ENCODE peak calls at places on chromosomes 11 and 22, in six cellular contexts. F, L, Y, Q, C and D are unnamed samples.

GRCh38 chr22:27747396-27748256 is 53.9 kb downstream of the MN1 start:
- DNase-seq in F (peak), L (no peak), Y (no peak), Q (no peak), C (no peak), D (no peak)

GRCh38 chr22:49021926-49022815 is 805.5 kb downstream of the BRD1 start:
- DNase-seq in F (no peak), L (no peak), Y (no peak), Q (no peak), C (no peak), D (no peak)

GRCh38 chr11:24731554-24731953 is 234.7 kb downstream of the LUZP2 start:
- DNase-seq in F (no peak), L (no peak), Y (no peak), Q (no peak), C (no peak), D (no peak)

GRCh38 chr22:19800761-19801244 is 40.2 kb downstream of the TBX1 start:
- DNase-seq in F (no peak), L (peak), Y (peak), Q (no peak), C (no peak), D (no peak)

GRCh38 chr22:39908737-39909136 is 7.9 kb downstream of the GRAP2 start:
- DNase-seq in F (no peak), L (no peak), Y (peak), Q (no peak), C (no peak), D (peak)

GRCh38 chr22:39962071-39962470 is 1.9 kb downstream of the TMA7B start:
- DNase-seq in F (no peak), L (no peak), Y (no peak), Q (no peak), C (no peak), D (no peak)

GRCh38 chr11:290621-291231 is 1.8 kb downstream of the PGGHG start:
- DNase-seq in F (no peak), L (peak), Y (no peak), Q (peak), C (no peak), D (no peak)

GRCh38 chr22:35632902-35633301 is 15.3 kb upstream of the APOL6 start:
- DNase-seq in F (no peak), L (no peak), Y (no peak), Q (no peak), C (no peak), D (no peak)

GRCh38 chr11:128502736-128503135 is 84.6 kb downstream of the ETS1 start:
- DNase-seq in F (no peak), L (no peak), Y (peak), Q (no peak), C (no peak), D (peak)

GRCh38 chr22:50305658-50306566 is 1.5 kb downstream of the PLXNB2 start:
- DNase-seq in F (no peak), L (peak), Y (peak), Q (peak), C (no peak), D (peak)

GRCh38 chr22:26650722-26651421 is 6.5 kb upstream of the MIAT start:
- DNase-seq in F (no peak), L (no peak), Y (no peak), Q (no peak), C (no peak), D (no peak)

GRCh38 chr11:10415817-10416392 is 39.2 kb upstream of the AMPD3 start:
- DNase-seq in F (no peak), L (no peak), Y (no peak), Q (no peak), C (no peak), D (no peak)

GRCh38 chr11:79932612-79933011 is 491.8 kb upstream of the TENM4 start:
- DNase-seq in F (no peak), L (no peak), Y (no peak), Q (no peak), C (no peak), D (no peak)

GRCh38 chr11:131246156-131246555 is 124.3 kb upstream of the NTM start:
- DNase-seq in F (no peak), L (no peak), Y (no peak), Q (no peak), C (no peak), D (no peak)

GRCh38 chr11:104462346-104462745 is 298.4 kb upstream of the PDGFD start:
- DNase-seq in F (no peak), L (no peak), Y (peak), Q (peak), C (no peak), D (no peak)

GRCh38 chr11:116384876-116385275 is 387.9 kb downstream of the BUD13 start:
- DNase-seq in F (no peak), L (no peak), Y (no peak), Q (no peak), C (no peak), D (no peak)

DNA sequence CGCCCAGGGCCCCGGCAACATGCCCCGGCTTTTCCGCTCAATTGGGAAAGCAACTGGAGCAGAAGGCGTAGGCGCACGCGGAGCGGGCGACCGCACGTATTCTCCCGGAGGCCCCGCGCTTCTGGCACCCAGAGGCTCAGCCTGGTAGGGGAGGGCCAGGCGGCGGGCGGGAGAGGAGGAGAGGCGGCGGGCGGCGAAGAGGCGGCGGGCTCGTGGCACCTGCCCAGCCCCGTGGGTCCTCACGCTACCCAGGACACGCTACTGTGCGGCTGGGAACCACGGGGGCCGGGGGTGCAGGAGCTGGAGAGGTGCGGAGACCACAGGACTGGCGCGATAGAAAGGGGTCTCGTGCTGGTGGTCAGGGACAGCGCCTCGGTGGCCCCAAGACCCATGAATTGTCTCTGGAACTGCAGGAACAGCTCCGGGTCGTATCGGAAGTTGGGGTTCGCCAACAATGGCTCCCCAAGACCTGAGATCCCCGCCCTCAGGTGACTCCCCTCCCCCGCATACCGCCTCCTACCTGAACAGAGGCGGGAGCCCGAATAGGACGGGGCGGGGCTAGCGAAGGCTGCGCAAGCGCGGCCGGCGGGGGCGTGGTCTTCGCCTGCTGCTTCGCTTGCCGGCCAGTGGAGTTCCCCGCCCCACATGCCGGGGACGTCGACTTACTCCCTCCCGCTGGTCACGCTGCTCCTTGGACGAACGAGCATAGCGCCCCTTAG is at the start of gene SLC37A4:
- DNase-seq in F (peak), L (peak), Y (peak), Q (peak), C (peak), D (peak)
- H3K27ac ChIP-seq in F (no peak), L (peak), Y (no peak), Q (peak), C (peak), D (peak)

GRCh38 chr11:46057489-46057888 is 63.8 kb downstream of the PHF21A start:
- DNase-seq in F (no peak), L (no peak), Y (no peak), Q (no peak), C (no peak), D (no peak)
- H3K27ac ChIP-seq in F (no peak), L (no peak), Y (no peak), Q (no peak), C (no peak), D (no peak)

GRCh38 chr11:69166186-69167115 is 10.7 kb downstream of the SMIM38 start:
- DNase-seq in F (peak), L (no peak), Y (peak), Q (no peak), C (no peak), D (peak)

GRCh38 chr11:69165775-69166174 is 10.0 kb downstream of the SMIM38 start:
- DNase-seq in F (no peak), L (no peak), Y (no peak), Q (no peak), C (no peak), D (no peak)

GRCh38 chr11:69167916-69168691 is 12.4 kb downstream of the SMIM38 start:
- DNase-seq in F (no peak), L (no peak), Y (no peak), Q (no peak), C (no peak), D (peak)

GRCh38 chr11:69169479-69169878 is 13.7 kb downstream of the SMIM38 start:
- DNase-seq in F (no peak), L (no peak), Y (no peak), Q (no peak), C (no peak), D (no peak)

DNA sequence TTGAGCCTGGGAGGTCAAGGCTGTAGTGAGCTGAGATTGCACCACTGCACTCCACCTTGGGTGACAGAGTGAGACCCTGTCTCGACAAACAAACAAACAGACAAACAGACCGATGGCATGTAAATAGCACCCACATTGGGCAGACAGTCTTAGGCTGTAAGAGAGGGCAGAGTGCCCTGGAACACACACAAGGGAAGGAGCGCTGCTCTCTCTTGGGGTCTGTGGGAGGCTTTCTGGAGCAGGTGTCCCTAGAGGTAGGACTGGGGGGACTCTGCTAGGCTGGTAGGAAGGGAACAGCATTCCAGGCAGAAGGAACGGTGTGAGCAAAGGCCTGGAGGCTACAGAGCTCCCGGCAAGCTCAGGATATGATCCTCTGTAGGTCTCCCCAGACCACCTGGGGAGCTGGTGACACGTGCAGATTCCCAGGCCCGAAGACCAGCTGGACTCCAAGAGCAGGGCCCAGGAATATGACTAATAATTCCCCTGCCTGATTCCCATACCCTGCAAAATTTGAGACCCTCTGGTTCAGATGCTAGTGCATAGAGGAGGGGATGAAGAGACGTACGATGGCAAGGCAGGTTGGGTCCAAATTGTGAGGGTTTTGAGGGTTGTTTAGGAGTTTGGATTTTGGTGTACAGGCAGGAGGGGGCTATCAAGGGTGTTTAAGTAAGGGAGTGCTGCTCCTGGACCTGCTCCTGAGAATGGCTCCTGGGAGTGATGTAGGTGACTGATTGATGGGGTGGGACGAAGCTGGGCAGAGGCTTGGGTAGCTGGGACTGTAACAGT is 11.6 kb downstream of the SMIM38 start:
- DNase-seq in F (no peak), L (no peak), Y (no peak), Q (no peak), C (no peak), D (no peak)
- H3K27ac ChIP-seq in F (no peak), L (peak), Y (no peak), Q (no peak), C (no peak), D (peak)

GRCh38 chr11:121754603-121755002 is 301.8 kb upstream of the SORL1-AS1 start:
- DNase-seq in F (no peak), L (no peak), Y (no peak), Q (no peak), C (no peak), D (no peak)
- H3K27ac ChIP-seq in F (no peak), L (no peak), Y (no peak), Q (no peak), C (no peak), D (no peak)

GRCh38 chr11:14520086-14520901 is at the start of gene PSMA1:
- DNase-seq in F (peak), L (peak), Y (peak), Q (peak), C (peak), D (peak)

GRCh38 chr11:14522801-14523200 is 2.6 kb upstream of the PSMA1 start:
- DNase-seq in F (no peak), L (no peak), Y (no peak), Q (no peak), C (no peak), D (no peak)

GRCh38 chr11:14522245-14522644 is 2.1 kb upstream of the PSMA1 start:
- DNase-seq in F (no peak), L (no peak), Y (no peak), Q (no peak), C (no peak), D (no peak)

GRCh38 chr11:14519692-14520085 is 497 bp downstream of the PSMA1 start:
- DNase-seq in F (no peak), L (no peak), Y (peak), Q (no peak), C (no peak), D (peak)

GRCh38 chr11:14520902-14521151 is 641 bp upstream of the PSMA1 start:
- DNase-seq in F (peak), L (no peak), Y (no peak), Q (no peak), C (no peak), D (no peak)
- H3K27ac ChIP-seq in F (no peak), L (peak), Y (peak), Q (peak), C (peak), D (peak)

GRCh38 chr22:31628362-31628761 is 33.7 kb downstream of the PISD start:
- DNase-seq in F (no peak), L (no peak), Y (no peak), Q (no peak), C (no peak), D (no peak)
- H3K27ac ChIP-seq in F (no peak), L (no peak), Y (no peak), Q (peak), C (peak), D (peak)

GRCh38 chr11:84106560-84106959 is 820.4 kb upstream of the CCDC90B start:
- DNase-seq in F (no peak), L (no peak), Y (no peak), Q (no peak), C (no peak), D (no peak)
- H3K27ac ChIP-seq in F (no peak), L (no peak), Y (no peak), Q (no peak), C (no peak), D (no peak)

DNA sequence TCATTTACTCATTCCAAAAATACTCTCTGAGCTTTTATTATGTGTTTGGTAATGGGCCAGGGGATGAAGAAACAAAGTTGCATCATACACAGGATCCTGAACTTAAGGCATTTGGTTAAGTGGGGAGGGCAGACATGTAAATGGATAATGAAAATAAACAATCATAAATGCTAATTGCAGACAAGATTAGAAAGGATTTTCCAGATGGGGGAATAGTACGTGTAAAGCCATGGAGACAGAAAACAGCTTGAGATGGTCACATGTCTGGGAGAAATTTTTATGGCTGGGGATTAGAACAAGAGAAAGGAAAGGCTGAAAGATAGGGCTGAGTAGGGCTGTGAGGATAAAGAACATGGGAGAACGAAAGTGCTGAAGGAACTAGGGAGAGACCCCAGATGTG is 534.3 kb upstream of the LARGE1 start:
- DNase-seq in F (no peak), L (no peak), Y (no peak), Q (no peak), C (no peak), D (no peak)
- H3K27ac ChIP-seq in F (no peak), L (no peak), Y (no peak), Q (no peak), C (no peak), D (no peak)